ENCODE peak calls at places on chromosomes 6 and 20, in seven cellular contexts. T is Panc1, Z is K562, D is transverse colon, X is endothelial cell of umbilical vein, M is HCT116, G is stomach. N is an unnamed sample.

GRCh38 chr6:141301779-141302178 is 830.9 kb upstream of the GJE1 start:
- DNase-seq in T (no peak), Z (no peak), D (no peak), X (no peak), M (no peak), G (no peak), N (no peak)

GRCh38 chr6:17584241-17584803 is 15.8 kb upstream of the FAM8A1 start:
- DNase-seq in T (peak), Z (peak), D (no peak), X (peak), M (peak), G (no peak), N (peak)

GRCh38 chr20:45919536-45919933 is 7.6 kb upstream of the PLTP start:
- DNase-seq in T (no peak), Z (no peak), D (peak), X (peak), M (no peak), G (peak), N (no peak)

GRCh38 chr20:49768204-49769124 is 44.2 kb upstream of the SLC9A8 start:
- DNase-seq in T (no peak), Z (no peak), D (peak), X (peak), M (no peak), G (peak), N (no peak)

GRCh38 chr6:94478178-94479140 is 1059.1 kb upstream of the EPHA7 start:
- DNase-seq in T (no peak), Z (no peak), D (no peak), X (no peak), M (no peak), G (no peak), N (no peak)

GRCh38 chr6:133939778-133940667 is 13.0 kb upstream of the TBPL1 start:
- DNase-seq in T (no peak), Z (no peak), D (no peak), X (no peak), M (no peak), G (no peak), N (no peak)

GRCh38 chr20:11274137-11274536 is 600.3 kb upstream of the JAG1 start:
- DNase-seq in T (peak), Z (no peak), D (no peak), X (peak), M (peak), G (no peak), N (peak)

GRCh38 chr6:100512203-100512862 is 47.6 kb upstream of the SIM1 start:
- DNase-seq in T (no peak), Z (no peak), D (no peak), X (no peak), M (no peak), G (no peak), N (no peak)

DNA sequence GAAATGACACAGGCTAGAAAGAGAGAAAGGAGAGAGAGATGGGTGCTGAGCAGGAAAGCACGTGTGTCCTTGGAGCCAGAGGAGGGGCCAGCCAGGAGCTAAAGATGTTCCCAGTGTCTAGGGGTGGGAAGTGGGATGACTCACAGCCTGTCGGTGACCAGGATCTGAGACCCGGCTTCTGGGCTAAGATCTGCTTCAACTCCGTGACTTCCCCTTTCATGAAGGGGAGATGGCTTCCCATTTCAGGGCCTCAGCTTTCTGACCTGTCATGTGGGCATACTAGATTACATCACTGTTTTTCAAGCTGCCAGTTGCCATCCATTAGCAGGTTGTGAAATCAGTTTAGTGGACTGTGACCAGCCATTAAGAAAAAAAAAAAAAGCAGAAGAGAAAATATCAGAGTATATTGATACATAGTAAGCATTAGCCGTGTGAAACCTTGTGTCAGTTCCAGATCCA is 5.4 kb downstream of the TGM3 start:
- DNase-seq in T (no peak), Z (peak), D (peak), X (no peak), M (no peak), G (no peak), N (no peak)
- TF ChIP-seq POLR2AphosphoS5 in T (no peak), Z (no peak), D (no peak), X (no peak), M (no peak), G (no peak), N (no peak)

GRCh38 chr6:166552600-166552999 is 33.9 kb downstream of the RAMACL start:
- DNase-seq in T (no peak), Z (no peak), D (no peak), X (no peak), M (no peak), G (no peak), N (no peak)

GRCh38 chr6:166555066-166555465 is 31.4 kb downstream of the RAMACL start:
- DNase-seq in T (no peak), Z (no peak), D (no peak), X (peak), M (no peak), G (no peak), N (no peak)

GRCh38 chr6:166554316-166554715 is 32.2 kb downstream of the RAMACL start:
- DNase-seq in T (no peak), Z (no peak), D (no peak), X (no peak), M (no peak), G (no peak), N (no peak)

GRCh38 chr6:166551797-166552495 is 34.5 kb downstream of the RAMACL start:
- DNase-seq in T (no peak), Z (no peak), D (no peak), X (no peak), M (no peak), G (no peak), N (no peak)

GRCh38 chr6:166553563-166554271 is 32.8 kb downstream of the RAMACL start:
- DNase-seq in T (no peak), Z (no peak), D (no peak), X (no peak), M (no peak), G (no peak), N (no peak)
- H3K27ac ChIP-seq in T (no peak), Z (no peak), D (peak), X (no peak), M (no peak), G (peak), N (no peak)

GRCh38 chr6:26516481-26517427 is 16.7 kb downstream of the BTN1A1 start:
- DNase-seq in T (no peak), Z (no peak), D (no peak), X (no peak), M (no peak), G (no peak), N (no peak)

GRCh38 chr6:26519359-26519758 is 18.8 kb upstream of the HMGN4 start:
- DNase-seq in T (no peak), Z (no peak), D (no peak), X (no peak), M (no peak), G (no peak), N (no peak)

GRCh38 chr6:26520840-26521484 is 17.2 kb upstream of the HMGN4 start:
- DNase-seq in T (peak), Z (peak), D (peak), X (peak), M (peak), G (peak), N (peak)

GRCh38 chr6:26521485-26522391 is 16.4 kb upstream of the HMGN4 start:
- DNase-seq in T (no peak), Z (peak), D (peak), X (peak), M (no peak), G (peak), N (no peak)

DNA sequence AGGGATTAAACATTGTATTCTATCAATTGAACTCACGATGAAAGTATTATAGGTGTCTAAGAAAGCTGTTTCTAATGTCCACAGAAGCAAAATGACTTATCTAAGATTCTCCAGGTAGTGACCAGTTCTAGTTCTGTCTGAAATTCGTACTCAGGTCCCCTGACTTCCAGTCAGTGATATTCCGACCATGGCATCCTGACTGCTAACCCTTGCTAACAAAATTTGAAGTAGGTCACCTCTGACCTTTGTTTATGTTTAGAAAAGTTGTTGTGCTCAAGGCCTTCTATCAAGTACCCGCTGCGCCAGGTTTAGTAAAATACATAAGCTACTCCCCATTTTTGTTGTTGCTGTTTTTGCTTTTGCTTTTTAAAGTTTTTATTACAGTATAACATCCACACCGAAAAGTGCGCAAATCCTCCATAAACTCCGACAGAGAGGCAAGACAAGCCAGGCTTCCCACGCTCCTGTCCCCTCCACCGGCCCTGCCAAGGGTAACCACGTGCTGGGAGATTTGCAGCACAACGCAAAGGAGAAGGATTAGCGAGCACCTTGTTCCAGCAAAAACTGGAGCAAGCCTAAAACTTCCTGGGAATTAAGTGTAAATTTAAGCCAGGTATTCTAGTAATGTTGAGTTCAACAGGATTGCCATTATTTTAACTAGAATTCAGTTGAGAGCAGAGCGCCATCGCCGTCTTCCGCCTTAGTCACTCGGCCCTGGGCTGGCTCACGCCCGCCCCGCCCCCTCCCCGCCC is 17.9 kb upstream of the HMGN4 start:
- DNase-seq in T (peak), Z (no peak), D (no peak), X (peak), M (no peak), G (no peak), N (peak)
- TF ChIP-seq POLR2AphosphoS5 in T (peak), Z (no peak), D (no peak), X (no peak), M (peak), G (no peak), N (peak)

GRCh38 chr20:25058051-25058796 is at the start of gene ACSS1:
- DNase-seq in T (no peak), Z (peak), D (peak), X (peak), M (no peak), G (peak), N (no peak)

GRCh38 chr20:25054995-25055629 is 2.8 kb downstream of the ACSS1 start:
- DNase-seq in T (no peak), Z (peak), D (peak), X (no peak), M (no peak), G (peak), N (no peak)

GRCh38 chr20:25055711-25056492 is 2.0 kb downstream of the ACSS1 start:
- DNase-seq in T (no peak), Z (peak), D (peak), X (peak), M (no peak), G (peak), N (no peak)

GRCh38 chr20:25057234-25058050 is 497 bp downstream of the ACSS1 start:
- DNase-seq in T (no peak), Z (peak), D (peak), X (peak), M (no peak), G (peak), N (no peak)

GRCh38 chr20:25056601-25057233 is 1.2 kb downstream of the ACSS1 start:
- DNase-seq in T (no peak), Z (no peak), D (no peak), X (no peak), M (no peak), G (peak), N (no peak)
- H3K27ac ChIP-seq in T (peak), Z (no peak), D (peak), X (no peak), M (no peak), G (peak), N (no peak)

GRCh38 chr6:142884214-142885035 is 60.6 kb downstream of the HIVEP2 start:
- DNase-seq in T (no peak), Z (no peak), D (no peak), X (no peak), M (no peak), G (no peak), N (no peak)

GRCh38 chr6:142887534-142887933 is 57.4 kb downstream of the HIVEP2 start:
- DNase-seq in T (no peak), Z (no peak), D (no peak), X (no peak), M (no peak), G (no peak), N (no peak)

GRCh38 chr6:142885182-142885867 is 59.7 kb downstream of the HIVEP2 start:
- DNase-seq in T (peak), Z (no peak), D (peak), X (peak), M (peak), G (no peak), N (no peak)

GRCh38 chr6:142888461-142888860 is 56.5 kb downstream of the HIVEP2 start:
- DNase-seq in T (no peak), Z (no peak), D (no peak), X (no peak), M (no peak), G (no peak), N (no peak)

GRCh38 chr6:142886431-142887170 is 58.4 kb downstream of the HIVEP2 start:
- DNase-seq in T (no peak), Z (no peak), D (no peak), X (peak), M (no peak), G (no peak), N (no peak)
- TF ChIP-seq POLR2AphosphoS5 in T (no peak), Z (no peak), D (no peak), X (no peak), M (no peak), G (no peak), N (no peak)

DNA sequence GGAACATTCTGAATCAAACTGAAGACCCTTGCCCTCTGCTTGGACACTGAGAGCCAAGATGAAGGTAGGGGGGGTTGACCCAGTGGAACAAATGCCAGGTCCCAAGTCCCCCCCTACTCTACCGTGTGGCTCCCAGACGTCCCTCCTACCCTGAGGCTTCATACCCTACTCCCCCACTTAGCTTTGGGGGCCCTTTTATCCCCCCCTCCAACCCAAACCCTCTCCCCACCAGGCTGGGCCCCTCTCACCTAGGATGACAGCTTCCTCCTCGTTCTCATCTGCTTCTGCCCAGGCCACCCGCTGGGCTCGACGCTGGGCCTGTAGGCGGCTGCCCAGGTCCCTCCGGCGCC is 1.5 kb downstream of the DDRGK1 start:
- DNase-seq in T (no peak), Z (no peak), D (no peak), X (no peak), M (no peak), G (no peak), N (no peak)
- H3K27ac ChIP-seq in T (peak), Z (peak), D (peak), X (no peak), M (peak), G (peak), N (no peak)

N was measured in SK-N-MC.